ENCODE peak calls at places on chromosome 13, in four cellular contexts. I, U, S and X are unnamed samples.

GRCh38 chr13:94345374-94346195 is 133.9 kb downstream of the DCT start:
- DNase-seq in I (peak; percentile 22), U (no peak), S (peak; percentile 37), X (no peak)

GRCh38 chr13:29496241-29496712 is 99.2 kb downstream of the SLC7A1 start:
- DNase-seq in I (peak; percentile 39), U (no peak), S (peak; percentile 39), X (no peak)

GRCh38 chr13:32048816-32049215 is 17.2 kb downstream of the FRY start:
- DNase-seq in I (no peak), U (no peak), S (no peak), X (peak; percentile 26)

GRCh38 chr13:110173247-110173818 is 133.6 kb downstream of the COL4A1 start:
- DNase-seq in I (no peak), U (no peak), S (no peak), X (no peak)

GRCh38 chr13:110876592-110876991 is 38.3 kb downstream of the ANKRD10 start:
- DNase-seq in I (no peak), U (no peak), S (no peak), X (no peak)

GRCh38 chr13:101572456-101572855 is 120.0 kb downstream of the ITGBL1 start:
- DNase-seq in I (no peak), U (no peak), S (no peak), X (no peak)

GRCh38 chr13:85586422-85586831 is 212.8 kb downstream of the SLITRK6 start:
- DNase-seq in I (no peak), U (no peak), S (no peak), X (no peak)

GRCh38 chr13:113759525-113760137 is 605 bp downstream of the TMEM255B start:
- DNase-seq in I (peak; percentile 9), U (no peak), S (no peak), X (no peak)

GRCh38 chr13:67118277-67118676 is 111.9 kb downstream of the PCDH9 start:
- DNase-seq in I (no peak), U (no peak), S (no peak), X (no peak)

GRCh38 chr13:77034883-77035282 is 7.9 kb upstream of the FBXL3 start:
- DNase-seq in I (no peak), U (no peak), S (no peak), X (no peak)

GRCh38 chr13:35617420-35617819 is 140.9 kb upstream of the MAB21L1 start:
- DNase-seq in I (no peak), U (no peak), S (no peak), X (no peak)

GRCh38 chr13:38902551-38902950 is 88.1 kb downstream of the STOML3 start:
- DNase-seq in I (peak; percentile 56), U (no peak), S (no peak), X (no peak)

GRCh38 chr13:26168835-26169234 is 53.3 kb downstream of the RNF6 start:
- DNase-seq in I (no peak), U (no peak), S (no peak), X (no peak)

GRCh38 chr13:42048323-42048624 is 174 bp upstream of the DGKH start:
- DNase-seq in I (peak; percentile 37), U (no peak), S (peak; percentile 6), X (no peak)

GRCh38 chr13:94640676-94641075 is 39.0 kb downstream of the GPR180 start:
- DNase-seq in I (no peak), U (no peak), S (no peak), X (no peak)

GRCh38 chr13:111584101-111584500 is 263.7 kb downstream of the TEX29 start:
- DNase-seq in I (no peak), U (no peak), S (no peak), X (no peak)

GRCh38 chr13:100673376-100673830 is 1.2 kb downstream of the TMTC4 start:
- DNase-seq in I (no peak), U (no peak), S (no peak), X (peak; percentile 34)

GRCh38 chr13:111390522-111391270 is 70.3 kb downstream of the TEX29 start:
- DNase-seq in I (no peak), U (no peak), S (no peak), X (no peak)

GRCh38 chr13:95301947-95302386 is 716 bp upstream of the ABCC4 start:
- DNase-seq in I (no peak), U (no peak), S (no peak), X (no peak)

GRCh38 chr13:31207630-31208549 is 8.1 kb downstream of the B3GLCT start:
- DNase-seq in I (peak; percentile 54), U (no peak), S (no peak), X (no peak)

GRCh38 chr13:105920375-105920774 is 615.1 kb downstream of the EFNB2 start:
- DNase-seq in I (no peak), U (no peak), S (no peak), X (no peak)

DNA sequence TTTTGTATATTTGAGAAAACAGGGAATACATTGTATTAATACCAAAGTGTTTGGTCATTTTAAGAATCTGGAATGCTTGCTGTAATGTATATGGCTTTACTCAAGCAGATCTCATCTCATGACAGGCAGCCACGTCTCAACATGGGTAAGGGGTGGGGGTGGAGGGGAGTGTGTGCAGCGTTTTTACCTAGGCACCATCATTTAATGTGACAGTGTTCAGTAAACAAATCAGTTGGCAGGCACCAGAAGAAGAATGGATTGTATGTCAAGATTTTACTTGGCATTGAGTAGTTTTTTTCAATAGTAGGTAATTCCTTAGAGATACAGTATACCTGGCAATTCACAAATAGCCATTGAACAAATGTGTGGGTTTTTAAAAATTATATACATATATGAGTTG is 17.2 kb downstream of the KLF5 start:
- DNase-seq in I (no peak), U (no peak), S (no peak), X (no peak)
- H3K4me1 ChIP-seq in I (peaks cover 3% of the 10 kb centered on the region), U (peaks cover 19% of the 10 kb centered on the region), S (no peaks in the 10 kb centered on the region), X (no peaks in the 10 kb centered on the region)

GRCh38 chr13:24745516-24745860 is 18.5 kb upstream of the RNF17 start:
- DNase-seq in I (no peak), U (no peak), S (no peak), X (no peak)

GRCh38 chr13:24747248-24748151 is 16.5 kb upstream of the RNF17 start:
- DNase-seq in I (no peak), U (no peak), S (no peak), X (no peak)

GRCh38 chr13:24744247-24744646 is 19.7 kb upstream of the RNF17 start:
- DNase-seq in I (no peak), U (no peak), S (no peak), X (no peak)

GRCh38 chr13:24746618-24747247 is 17.2 kb upstream of the RNF17 start:
- DNase-seq in I (no peak), U (no peak), S (no peak), X (no peak)

DNA sequence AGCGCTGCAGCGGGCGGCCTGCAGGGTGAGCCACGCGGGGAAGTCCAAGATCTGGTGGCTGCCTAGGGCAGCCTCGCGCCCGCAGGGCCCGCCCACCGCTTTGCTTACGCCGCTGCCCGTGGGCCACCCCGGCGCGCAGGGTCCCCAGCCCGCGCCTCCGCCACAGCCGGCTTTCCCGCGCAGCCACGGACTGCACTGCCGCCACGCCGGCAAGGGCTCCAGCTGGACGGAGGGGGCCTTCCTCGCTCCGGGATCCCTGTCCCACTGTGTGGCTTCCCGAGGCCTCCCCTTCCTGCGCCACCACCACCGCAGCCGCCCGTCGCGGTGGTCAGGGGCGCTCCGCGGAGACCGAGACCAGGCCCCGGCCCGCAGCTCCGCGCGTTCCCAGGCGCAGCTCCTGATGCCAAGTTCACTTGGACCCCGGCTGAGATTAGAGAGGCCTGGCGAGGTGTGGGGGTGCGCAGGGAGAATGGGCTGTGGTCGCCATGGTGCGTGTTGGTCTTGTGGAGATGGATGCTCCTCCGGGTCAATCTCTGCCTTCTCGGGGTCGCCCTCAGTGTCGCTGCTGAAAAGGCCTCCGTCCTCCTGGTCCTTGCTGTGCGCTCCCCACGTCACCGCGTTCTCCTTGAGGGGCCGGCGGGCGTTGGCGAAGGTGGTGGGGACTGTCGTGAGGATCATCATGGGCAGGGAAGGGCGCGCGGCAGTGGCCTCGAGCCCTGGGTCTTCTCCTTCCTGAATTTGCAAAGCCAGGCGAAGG is 17.9 kb upstream of the RNF17 start:
- DNase-seq in I (no peak), U (no peak), S (no peak), X (no peak)
- H3K4me3 ChIP-seq in I (no peak overlapping the region), U (no peak overlapping the region), S (no peak overlapping the region), X (no peak overlapping the region)

DNA sequence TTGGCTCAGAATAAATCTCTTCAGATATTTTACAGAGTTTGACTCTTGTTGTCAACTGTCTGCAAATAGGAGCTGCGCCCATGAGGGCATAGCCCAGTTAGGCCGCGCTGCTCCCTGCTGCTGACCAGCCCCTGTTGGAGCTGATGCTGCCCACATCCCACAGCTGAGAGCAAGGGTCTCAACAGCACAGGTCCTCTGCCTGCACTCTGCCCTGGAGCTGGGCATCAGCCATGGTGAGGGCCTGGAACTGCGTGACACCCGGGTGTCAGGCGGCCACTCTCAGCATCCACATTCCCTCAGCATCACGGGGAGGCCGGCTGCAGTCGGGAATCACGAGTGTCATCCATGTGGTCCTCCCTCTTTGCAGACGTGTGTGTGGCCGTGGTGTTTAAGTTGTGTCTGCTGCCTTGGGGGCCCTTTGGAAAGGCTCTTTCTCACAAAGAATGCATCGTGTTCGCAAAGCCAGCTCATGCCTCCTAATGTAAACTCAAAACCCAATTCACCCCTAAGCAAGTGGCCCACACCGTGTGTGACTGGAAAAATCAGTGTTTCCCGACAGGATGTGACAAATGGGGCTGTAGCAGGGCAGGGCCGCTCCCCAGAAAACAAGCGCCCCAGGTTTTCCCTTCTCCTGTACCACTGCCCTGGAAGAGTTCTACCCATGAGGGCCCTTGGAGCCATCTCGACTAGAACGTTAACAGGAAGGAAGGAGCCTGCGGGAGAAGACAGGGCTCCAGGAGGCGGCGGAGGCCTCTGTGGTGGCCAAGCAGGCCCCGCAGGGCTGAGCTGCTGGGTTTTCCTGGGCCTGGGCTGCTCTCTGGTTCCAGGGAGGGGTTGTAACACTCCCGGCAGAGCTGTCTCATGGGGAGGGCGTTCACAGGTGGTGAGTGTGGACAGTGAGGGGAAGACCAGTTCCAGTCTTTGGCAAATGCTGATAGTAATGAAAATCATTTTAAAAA is 20.3 kb downstream of the ATP11A start:
- DNase-seq in I (no peak), U (no peak), S (no peak), X (no peak)
- H3K4me1 ChIP-seq in I (peaks cover 6% of the 10 kb centered on the region), U (peaks cover 25% of the 10 kb centered on the region), S (no peaks in the 10 kb centered on the region), X (peaks cover 5% of the 10 kb centered on the region)

GRCh38 chr13:49858183-49858856 is 65.8 kb upstream of the KPNA3 start:
- DNase-seq in I (no peak), U (no peak), S (peak; percentile 36), X (no peak)
- H3K4me3 ChIP-seq in I (no peak overlapping the region), U (no peak overlapping the region), S (no peak overlapping the region), X (no peak overlapping the region)

DNA sequence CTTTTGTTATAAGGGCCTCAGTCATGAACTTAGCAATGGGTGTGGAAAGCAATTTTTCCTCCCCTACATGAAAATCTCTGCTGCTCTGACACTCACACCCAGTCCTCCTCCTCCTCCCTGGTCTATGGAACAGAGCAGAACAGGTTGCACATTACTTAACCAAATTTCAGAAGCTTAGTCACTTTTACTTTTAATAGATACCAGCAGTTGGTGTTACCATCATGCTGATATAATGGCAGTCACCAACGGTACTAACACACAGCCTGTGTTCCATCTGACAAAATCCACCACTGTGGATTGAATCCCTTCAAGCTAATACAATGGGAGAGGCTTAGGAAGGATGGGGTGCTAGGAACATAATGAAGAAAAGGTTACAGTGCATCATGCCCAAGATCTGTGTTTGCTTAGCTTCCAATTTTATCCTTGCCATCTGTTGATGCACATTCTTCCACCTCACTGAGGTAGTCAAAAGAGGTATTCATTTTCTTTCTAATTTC is 9.8 kb downstream of the TPT1 start:
- DNase-seq in I (no peak), U (no peak), S (no peak), X (no peak)
- H3K4me1 ChIP-seq in I (peaks cover 42% of the 10 kb centered on the region), U (peaks cover 39% of the 10 kb centered on the region), S (no peaks in the 10 kb centered on the region), X (peaks cover 14% of the 10 kb centered on the region)

GRCh38 chr13:61253105-61253877 is 162.4 kb downstream of the PCDH20 start:
- DNase-seq in I (no peak), U (no peak), S (no peak), X (no peak)

GRCh38 chr13:61252213-61252612 is 163.4 kb downstream of the PCDH20 start:
- DNase-seq in I (no peak), U (no peak), S (no peak), X (no peak)

GRCh38 chr13:61246351-61246750 is 169.3 kb downstream of the PCDH20 start:
- DNase-seq in I (no peak), U (no peak), S (no peak), X (no peak)

GRCh38 chr13:61247149-61247936 is 168.3 kb downstream of the PCDH20 start:
- DNase-seq in I (peak; percentile 4), U (no peak), S (no peak), X (no peak)
- H3K4me3 ChIP-seq in I (no peak overlapping the region), U (no peak overlapping the region), S (no peak overlapping the region), X (no peak overlapping the region)